ENCODE peak calls at places on chromosome 10, in six cellular contexts. G, V, F, L, R and P are unnamed samples.

GRCh38 chr10:88968316-88968882 is 15.8 kb upstream of the ACTA2 start:
- DNase-seq in G (no peak), R (no peak), L (no peak), F (no peak), V (no peak), P (no peak)

GRCh38 chr10:43226851-43227845 is 39.7 kb downstream of the RASGEF1A start:
- DNase-seq in V (no peak), F (peak; percentile 2), G (no peak), L (no peak), R (peak; percentile 59), P (no peak)

GRCh38 chr10:133335238-133336122 is 1.2 kb downstream of the CALY start:
- DNase-seq in L (no peak), G (peak; percentile 79), F (no peak), R (peak; percentile 87), V (no peak), P (peak; percentile 44)

GRCh38 chr10:52621635-52622079 is 150.9 kb downstream of the MBL2 start:
- DNase-seq in F (peak; percentile 68), R (no peak), G (peak; percentile 25), V (no peak), L (no peak), P (no peak)

GRCh38 chr10:95242581-95243317 is 48.1 kb downstream of the PDLIM1 start:
- DNase-seq in F (peak; percentile 37), L (peak; percentile 50), V (peak; percentile 35), G (peak; percentile 70), R (no peak), P (peak; percentile 32)

GRCh38 chr10:49058341-49059255 is 56.7 kb downstream of the VSTM4 start:
- DNase-seq in V (no peak), G (peak; percentile 59), R (no peak), F (no peak), L (no peak), P (no peak)

GRCh38 chr10:110495731-110496552 is 1.8 kb upstream of the DUSP5 start:
- DNase-seq in V (no peak), G (peak; percentile 94), F (peak; percentile 41), R (peak; percentile 78), L (peak; percentile 96), P (peak; percentile 90)

GRCh38 chr10:68561804-68562649 is 1.9 kb downstream of the TET1 start:
- DNase-seq in R (no peak), G (peak; percentile 36), F (peak; percentile 57), L (no peak), V (no peak), P (no peak)

GRCh38 chr10:126321455-126321854 is 66.8 kb downstream of the ADAM12 start:
- DNase-seq in R (no peak), L (no peak), G (peak; percentile 60), V (no peak), F (peak; percentile 77), P (no peak)

GRCh38 chr10:21950566-21950965 is 53.0 kb downstream of the DNAJC1 start:
- DNase-seq in R (no peak), L (no peak), V (no peak), G (peak; percentile 70), F (no peak), P (no peak)

GRCh38 chr10:21473135-21473534 is 52.3 kb downstream of the SKIDA1 start:
- DNase-seq in F (no peak), L (no peak), G (no peak), R (no peak), V (no peak), P (no peak)

GRCh38 chr10:30509508-30509907 is 75.5 kb downstream of the MAP3K8 start:
- DNase-seq in F (no peak), V (no peak), R (no peak), L (no peak), G (peak; percentile 57), P (no peak)

GRCh38 chr10:15571570-15571969 is 148.2 kb downstream of the ITGA8 start:
- DNase-seq in V (no peak), F (peak; percentile 10), L (peak; percentile 52), G (peak; percentile 90), R (no peak), P (peak; percentile 67)

GRCh38 chr10:129764901-129765663 is 199.0 kb downstream of the EBF3 start:
- DNase-seq in F (no peak), L (no peak), R (peak; percentile 26), G (no peak), V (no peak), P (no peak)

GRCh38 chr10:124544711-124545110 is 83.1 kb downstream of the LHPP start:
- DNase-seq in G (no peak), R (no peak), V (no peak), L (no peak), F (no peak), P (no peak)
- H3K36me3 ChIP-seq in G (no peaks in the 10 kb centered on the region), R (no peaks in the 10 kb centered on the region), V (no peaks in the 10 kb centered on the region), L (no peaks in the 10 kb centered on the region), F (no peaks in the 10 kb centered on the region), P (no peaks in the 10 kb centered on the region)

DNA sequence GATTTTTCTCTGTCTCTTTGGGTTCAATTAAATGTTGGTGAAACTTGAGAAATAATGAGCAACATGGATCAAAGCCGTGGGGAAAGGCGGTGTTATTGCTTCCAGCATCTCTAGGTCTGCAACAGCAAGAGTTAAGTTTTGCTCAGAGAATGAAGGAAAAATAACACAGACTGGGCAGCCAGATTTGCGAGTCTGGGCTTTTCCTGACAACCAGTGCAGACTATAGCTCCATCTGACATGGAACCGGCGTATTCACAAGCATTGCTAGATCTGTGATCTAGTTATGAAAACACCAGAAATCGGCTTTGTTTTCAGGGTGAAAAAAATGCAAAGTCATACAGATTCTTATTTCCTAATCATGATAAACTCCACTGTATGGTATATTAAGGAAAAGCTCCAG is 110.4 kb downstream of the CAMK1D start:
- DNase-seq in R (no peak), G (no peak), L (no peak), V (no peak), F (no peak), P (no peak)
- H3K9me3 ChIP-seq in R (no peaks in the 10 kb centered on the region), G (no peaks in the 10 kb centered on the region), L (no peaks in the 10 kb centered on the region), V (no peaks in the 10 kb centered on the region), F (no peaks in the 10 kb centered on the region), P (no peaks in the 10 kb centered on the region)

GRCh38 chr10:101106351-101106750 is 24.7 kb upstream of the TLX1 start:
- DNase-seq in L (no peak), G (no peak), F (no peak), R (no peak), V (no peak), P (no peak)

GRCh38 chr10:101107771-101108170 is 23.3 kb upstream of the TLX1 start:
- DNase-seq in G (no peak), L (no peak), F (no peak), R (no peak), V (no peak), P (no peak)

GRCh38 chr10:101101488-101101887 is 29.6 kb upstream of the TLX1 start:
- DNase-seq in L (no peak), F (no peak), G (no peak), R (no peak), V (no peak), P (no peak)

GRCh38 chr10:101099901-101100300 is 31.2 kb upstream of the TLX1 start:
- DNase-seq in G (no peak), V (no peak), L (no peak), R (no peak), F (no peak), P (no peak)

DNA sequence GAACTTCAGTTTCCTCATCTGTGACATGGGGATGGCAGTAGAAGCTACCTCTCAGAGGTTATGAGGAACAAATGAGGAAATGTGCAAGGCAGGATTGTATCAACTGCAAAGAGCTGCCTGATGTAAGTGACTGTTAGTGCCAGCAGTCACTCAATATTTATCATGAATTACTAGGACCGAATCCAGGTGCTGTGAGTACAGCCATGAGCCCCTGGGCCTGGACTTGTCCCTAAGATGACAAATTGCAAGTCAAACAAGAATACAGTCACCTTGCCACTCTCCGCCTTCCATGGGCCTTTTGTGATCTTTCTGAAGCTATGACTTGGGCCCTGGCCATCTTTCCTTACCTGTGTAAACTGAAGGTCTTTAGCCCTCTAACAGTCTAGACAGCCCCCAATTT is 27.7 kb upstream of the TLX1 start:
- DNase-seq in L (no peak), R (no peak), F (no peak), G (no peak), V (no peak), P (no peak)
- H3K27me3 ChIP-seq in L (peaks cover 71% of the 10 kb centered on the region), R (no peaks in the 10 kb centered on the region), F (no peaks in the 10 kb centered on the region), G (peaks cover 79% of the 10 kb centered on the region), V (peaks cover 35% of the 10 kb centered on the region), P (peaks cover 9% of the 10 kb centered on the region)

GRCh38 chr10:124052561-124052960 is 40.8 kb downstream of the CHST15 start:
- DNase-seq in V (no peak), F (no peak), R (peak; percentile 60), G (no peak), L (no peak), P (no peak)
- H3K36me3 ChIP-seq in V (peaks cover 12% of the 10 kb centered on the region), F (no peaks in the 10 kb centered on the region), R (no peaks in the 10 kb centered on the region), G (no peaks in the 10 kb centered on the region), L (no peaks in the 10 kb centered on the region), P (no peaks in the 10 kb centered on the region)

DNA sequence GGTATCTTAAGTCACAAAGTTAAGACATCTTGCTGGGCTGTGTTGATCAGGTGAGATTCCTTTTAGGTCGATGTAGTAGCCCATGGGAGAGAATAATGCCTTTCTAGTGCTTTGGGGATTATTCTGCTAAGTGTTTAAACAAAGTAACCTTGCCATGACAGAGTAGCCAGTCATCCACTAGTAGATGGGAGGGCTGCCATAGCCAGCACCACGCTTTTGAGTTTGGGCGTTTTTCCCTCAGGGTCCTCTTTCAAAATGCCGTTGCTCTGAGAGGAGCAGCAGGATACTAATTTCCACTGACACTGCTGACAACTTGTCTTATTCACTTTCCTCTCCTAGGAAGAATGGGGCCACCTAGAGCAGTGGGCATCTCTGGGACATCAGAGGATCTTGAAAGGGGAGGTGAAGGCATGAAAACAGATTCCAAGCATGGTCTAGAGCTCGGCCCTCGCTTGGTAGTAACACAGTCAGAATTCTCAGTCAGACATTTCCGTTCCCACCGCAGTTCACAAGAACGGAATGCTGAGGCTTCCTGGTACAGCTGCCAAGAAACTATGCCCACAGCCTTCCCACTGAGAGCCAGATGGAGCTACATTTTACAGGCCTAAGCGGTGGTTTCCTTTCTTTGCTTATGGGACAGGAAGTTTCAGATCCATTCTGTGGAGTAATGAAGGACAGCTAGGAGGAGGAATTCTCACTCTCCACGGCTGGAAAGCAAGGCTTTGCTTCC is 15.3 kb upstream of the RSU1 start:
- DNase-seq in F (no peak), G (peak; percentile 93), L (peak; percentile 75), V (no peak), R (no peak), P (peak; percentile 90)
- H3K9me3 ChIP-seq in F (no peaks in the 10 kb centered on the region), G (no peaks in the 10 kb centered on the region), L (no peaks in the 10 kb centered on the region), V (no peaks in the 10 kb centered on the region), R (no peaks in the 10 kb centered on the region), P (no peaks in the 10 kb centered on the region)

GRCh38 chr10:122373713-122374112 is 795 bp upstream of the PLEKHA1 start:
- DNase-seq in F (no peak), L (peak; percentile 33), G (peak; percentile 35), R (no peak), V (no peak), P (no peak)

GRCh38 chr10:122363722-122364463 is 10.6 kb upstream of the PLEKHA1 start:
- DNase-seq in G (no peak), R (no peak), F (no peak), L (no peak), V (no peak), P (no peak)

GRCh38 chr10:122363311-122363710 is 11.2 kb upstream of the PLEKHA1 start:
- DNase-seq in F (no peak), R (no peak), G (no peak), V (no peak), L (no peak), P (no peak)

GRCh38 chr10:122373108-122373507 is 1.4 kb upstream of the PLEKHA1 start:
- DNase-seq in V (no peak), R (no peak), F (no peak), L (no peak), G (no peak), P (no peak)

GRCh38 chr10:122368502-122369254 is 5.8 kb upstream of the PLEKHA1 start:
- DNase-seq in R (no peak), G (no peak), V (no peak), L (no peak), F (no peak), P (no peak)
- H3K27me3 ChIP-seq in R (no peaks in the 10 kb centered on the region), G (no peaks in the 10 kb centered on the region), V (peaks cover 74% of the 10 kb centered on the region), L (no peaks in the 10 kb centered on the region), F (no peaks in the 10 kb centered on the region), P (no peaks in the 10 kb centered on the region)